ENCODE peak calls at places on chromosomes 7 and 10, in five cellular contexts. C is substantia nigra, G is islet precursor cell, A is lower lobe of right lung, O is nephron progenitor cell. J is an unnamed sample.

GRCh38 chr7:14761506-14762296 is 140.8 kb downstream of the DGKB start:
- DNase-seq in C (peak; percentile 41), A (no peak), G (no peak), O (no peak), J (peak; percentile 46)

GRCh38 chr7:106309352-106309751 is 24.6 kb upstream of the NAMPT start:
- DNase-seq in A (no peak), G (no peak), O (no peak), C (no peak), J (no peak)

GRCh38 chr10:117462816-117463544 is 79.6 kb upstream of the EMX2 start:
- DNase-seq in C (no peak), A (no peak), O (no peak), G (no peak), J (no peak)

GRCh38 chr10:7408494-7409044 is 2.3 kb downstream of the SFMBT2 start:
- DNase-seq in G (peak; percentile 84), A (peak; percentile 71), C (peak; percentile 65), O (peak; percentile 77), J (peak; percentile 36)

GRCh38 chr10:43140414-43140813 is 2.2 kb downstream of the CSGALNACT2 start:
- DNase-seq in A (no peak), O (no peak), C (no peak), G (no peak), J (no peak)

GRCh38 chr10:132701099-132701845 is 84.7 kb downstream of the NKX6-2 start:
- DNase-seq in C (no peak), G (peak; percentile 38), A (peak; percentile 37), O (no peak), J (no peak)

GRCh38 chr10:27801171-27801785 is 55.7 kb upstream of the MKX start:
- DNase-seq in A (no peak), C (no peak), O (no peak), G (peak; percentile 75), J (no peak)

GRCh38 chr7:74604326-74605020 is 53.0 kb upstream of the GTF2I start:
- DNase-seq in G (no peak), O (no peak), A (peak; percentile 75), C (no peak), J (no peak)

GRCh38 chr10:119829429-119829828 is 43.2 kb downstream of the MCMBP start:
- DNase-seq in G (no peak), C (no peak), A (no peak), O (no peak), J (no peak)

GRCh38 chr10:94274142-94274787 is 88.5 kb downstream of the NOC3L start:
- DNase-seq in O (no peak), C (no peak), A (no peak), G (no peak), J (no peak)

GRCh38 chr7:18541189-18541870 is 45.8 kb downstream of the HDAC9 start:
- DNase-seq in O (no peak), G (no peak), C (no peak), A (peak; percentile 48), J (no peak)

GRCh38 chr7:96304573-96304972 is 17.3 kb downstream of the SLC25A13 start:
- DNase-seq in A (no peak), C (no peak), O (no peak), G (no peak), J (no peak)

GRCh38 chr7:2488272-2488645 is 12.1 kb upstream of the GRIFIN start:
- DNase-seq in C (no peak), O (no peak), G (no peak), A (no peak), J (no peak)

GRCh38 chr7:130292682-130293257 is at the start of gene CPA4:
- DNase-seq in C (no peak), G (peak; percentile 76), A (no peak), O (no peak), J (no peak)

GRCh38 chr10:5537684-5538083 is 12.9 kb downstream of the CALML3 start:
- DNase-seq in G (peak; percentile 45), A (no peak), O (no peak), C (no peak), J (no peak)

GRCh38 chr10:1553951-1554350 is 183.4 kb downstream of the ADARB2 start:
- DNase-seq in O (no peak), A (peak; percentile 20), G (no peak), C (no peak), J (no peak)

GRCh38 chr7:20407585-20408466 is 77.1 kb downstream of the ITGB8 start:
- DNase-seq in C (peak; percentile 2), A (peak; percentile 69), O (no peak), G (peak; percentile 53), J (no peak)

GRCh38 chr7:7099584-7100014 is 82.7 kb upstream of the C1GALT1 start:
- DNase-seq in O (peak; percentile 54), A (peak; percentile 59), C (peak; percentile 12), G (peak; percentile 100), J (no peak)

GRCh38 chr10:23610626-23611307 is 171.9 kb downstream of the OTUD1 start:
- DNase-seq in G (no peak), A (no peak), O (no peak), C (no peak), J (no peak)

GRCh38 chr10:112775892-112776679 is 174.0 kb upstream of the TCF7L2 start:
- DNase-seq in G (peak; percentile 68), C (no peak), A (no peak), O (no peak), J (no peak)

GRCh38 chr7:142535123-142535779 is 214.0 kb upstream of the PRSS1 start:
- DNase-seq in C (no peak), G (peak; percentile 90), O (peak; percentile 81), A (no peak), J (no peak)

GRCh38 chr10:79284158-79284871 is 63.0 kb upstream of the PPIF start:
- DNase-seq in O (no peak), A (no peak), C (no peak), G (no peak), J (no peak)

GRCh38 chr10:12350167-12350872 is 973 bp downstream of the CAMK1D start:
- DNase-seq in G (peak; percentile 63), A (peak; percentile 66), C (peak; percentile 31), O (peak; percentile 49), J (peak; percentile 17)

GRCh38 chr7:3371601-3372000 is 70.5 kb downstream of the SDK1 start:
- DNase-seq in O (no peak), G (no peak), C (no peak), A (no peak), J (no peak)

J was measured in hypothalamus.